ENCODE peak calls at places on chromosomes 2 and 18, in seven cellular contexts. I, C, R, N, F, L and K are unnamed samples.

GRCh38 chr2:180508451-180508850 is 472.0 kb upstream of the UBE2E3 start:
- DNase-seq in R (no peak), I (no peak), F (no peak), L (no peak), C (no peak), N (no peak), K (no peak)

GRCh38 chr2:144715992-144716391 is 196.1 kb upstream of the ZEB2 start:
- DNase-seq in N (no peak), I (no peak), L (no peak), C (no peak), R (no peak), F (no peak), K (no peak)

GRCh38 chr2:5465859-5466258 is 226.3 kb upstream of the SOX11 start:
- DNase-seq in L (no peak), R (no peak), F (no peak), N (no peak), I (no peak), C (no peak), K (no peak)

GRCh38 chr2:222805591-222806304 is 55.1 kb upstream of the ACSL3 start:
- DNase-seq in F (peak), N (no peak), I (no peak), C (no peak), L (no peak), R (peak), K (no peak)

GRCh38 chr18:50871846-50872245 is 7.1 kb upstream of the ME2 start:
- DNase-seq in F (no peak), C (peak), L (no peak), R (no peak), N (no peak), I (no peak), K (no peak)

GRCh38 chr2:47784349-47784851 is 1.5 kb downstream of the MSH6 start:
- DNase-seq in I (no peak), L (no peak), C (no peak), F (no peak), R (peak), N (no peak), K (no peak)

GRCh38 chr2:127153691-127154158 is 46.8 kb upstream of the BIN1 start:
- DNase-seq in R (peak), N (no peak), C (peak), L (no peak), I (no peak), F (peak), K (no peak)

GRCh38 chr2:111704246-111704645 is 179.7 kb downstream of the ANAPC1 start:
- DNase-seq in I (no peak), C (peak), F (peak), N (no peak), L (no peak), R (peak), K (no peak)

GRCh38 chr18:53698907-53699306 is 525.6 kb downstream of the MBD2 start:
- DNase-seq in R (peak), F (peak), C (peak), N (no peak), L (no peak), I (peak), K (no peak)

GRCh38 chr18:3912705-3913104 is 462.7 kb downstream of the TGIF1 start:
- DNase-seq in C (no peak), L (no peak), I (no peak), R (no peak), N (no peak), F (no peak), K (no peak)

GRCh38 chr2:218032336-218033171 is 29.8 kb upstream of the TNS1 start:
- DNase-seq in I (no peak), C (no peak), N (no peak), L (no peak), F (peak), R (no peak), K (no peak)